ENCODE peak calls at places on chromosomes 16 and 17, in five cellular contexts. N is sigmoid colon, K is MM.1S, A is stomach, E is mammary epithelial cell. P is an unnamed sample. For H3K36me3, the result is how much of the 10 kb centered on the place peaks cover.

GRCh38 chr16:69444873-69445517 is 20.6 kb downstream of the CYB5B start:
- DNase-seq in N (no peak), K (no peak), A (no peak), E (no peak), P (no peak)

GRCh38 chr16:72721981-72722380 is 325.9 kb downstream of the ZFHX3 start:
- DNase-seq in N (no peak), K (no peak), A (no peak), E (no peak), P (no peak)

GRCh38 chr17:39225974-39226683 is 384 bp upstream of the STAC2 start:
- DNase-seq in N (peak), K (no peak), A (peak), E (no peak), P (no peak)

GRCh38 chr16:86665319-86665675 is 86.9 kb downstream of the FOXL1 start:
- DNase-seq in N (no peak), K (no peak), A (no peak), E (peak), P (no peak)

GRCh38 chr16:17497648-17498047 is 26.9 kb upstream of the XYLT1 start:
- DNase-seq in N (no peak), K (no peak), A (no peak), E (no peak), P (no peak)

GRCh38 chr16:75127713-75128415 is 11.3 kb upstream of the LDHD start:
- DNase-seq in N (no peak), K (no peak), A (no peak), E (no peak), P (no peak)

GRCh38 chr17:29042679-29043538 is at the start of gene PIPOX:
- DNase-seq in N (no peak), K (peak), A (no peak), E (no peak), P (no peak)

GRCh38 chr17:44610331-44610730 is 45.9 kb upstream of the MEIOC start:
- DNase-seq in N (no peak), K (no peak), A (no peak), E (no peak), P (no peak)

GRCh38 chr16:19717319-19717718 is 708 bp downstream of the KNOP1 start:
- DNase-seq in N (peak), K (peak), A (no peak), E (no peak), P (no peak)

GRCh38 chr16:15811778-15812750 is 44.8 kb downstream of the MYH11 start:
- DNase-seq in N (peak), K (no peak), A (peak), E (peak), P (no peak)

GRCh38 chr17:6070895-6071511 is 824 bp downstream of the WSCD1 start:
- DNase-seq in N (no peak), K (peak), A (no peak), E (no peak), P (no peak)

GRCh38 chr17:79798296-79799173 is 1.7 kb upstream of the CBX8 start:
- DNase-seq in N (no peak), K (no peak), A (no peak), E (no peak), P (no peak)

GRCh38 chr16:49660647-49661046 is 195.3 kb downstream of the ZNF423 start:
- DNase-seq in N (no peak), K (no peak), A (no peak), E (no peak), P (no peak)

GRCh38 chr17:38405654-38406053 is 22.6 kb upstream of the ARHGAP23 start:
- DNase-seq in N (no peak), K (no peak), A (no peak), E (no peak), P (no peak)

GRCh38 chr16:73020409-73020884 is 27.5 kb downstream of the ZFHX3 start:
- DNase-seq in N (peak), K (no peak), A (peak), E (peak), P (no peak)

GRCh38 chr17:9672691-9673090 is 27.4 kb downstream of the USP43 start:
- DNase-seq in N (no peak), K (no peak), A (no peak), E (no peak), P (no peak)

GRCh38 chr17:63137163-63137562 is 171.1 kb downstream of the TANC2 start:
- DNase-seq in N (no peak), K (no peak), A (no peak), E (no peak), P (no peak)

GRCh38 chr17:70808596-70808995 is 639.3 kb downstream of the KCNJ2 start:
- DNase-seq in N (no peak), K (no peak), A (no peak), E (peak), P (no peak)

GRCh38 chr17:40110457-40110856 is 10.1 kb upstream of the NR1D1 start:
- DNase-seq in N (peak), K (no peak), A (no peak), E (no peak), P (no peak)

GRCh38 chr17:2170023-2170422 is 115.1 kb downstream of the HIC1 start:
- DNase-seq in N (peak), K (peak), A (no peak), E (no peak), P (peak)

GRCh38 chr17:28675485-28675884 is 13.5 kb downstream of the SUPT6H start:
- DNase-seq in N (no peak), K (no peak), A (no peak), E (no peak), P (no peak)

GRCh38 chr16:51839697-51840462 is 688.8 kb upstream of the SALL1 start:
- DNase-seq in N (no peak), K (no peak), A (no peak), E (peak), P (no peak)

GRCh38 chr17:858941-859452 is 76.8 kb downstream of the MRM3 start:
- DNase-seq in N (no peak), K (no peak), A (no peak), E (no peak), P (no peak)

GRCh38 chr17:74011963-74012362 is 191.5 kb upstream of the RPL38 start:
- DNase-seq in N (no peak), K (no peak), A (no peak), E (no peak), P (no peak)

GRCh38 chr17:1714980-1715802 is 5.0 kb upstream of the TLCD2 start:
- DNase-seq in N (peak), K (no peak), A (peak), E (peak), P (peak)

GRCh38 chr17:8696456-8696855 is 48.2 kb downstream of the CCDC42 start:
- DNase-seq in N (no peak), K (no peak), A (no peak), E (no peak), P (no peak)

GRCh38 chr16:1839554-1839953 is 12.5 kb downstream of the FAHD1 start:
- DNase-seq in N (no peak), K (no peak), A (no peak), E (peak), P (no peak)

GRCh38 chr16:15523092-15523541 is 88.7 kb downstream of the BMERB1 start:
- DNase-seq in N (no peak), K (peak), A (no peak), E (no peak), P (no peak)

GRCh38 chr16:49602201-49603041 is 228.8 kb downstream of the C16orf78 start:
- DNase-seq in N (no peak), K (no peak), A (peak), E (no peak), P (no peak)

GRCh38 chr17:39533891-39534290 is 72.6 kb downstream of the CDK12 start:
- DNase-seq in N (no peak), K (no peak), A (no peak), E (peak), P (no peak)

GRCh38 chr17:36136031-36136430 is 32.4 kb downstream of the CCL4 start:
- DNase-seq in N (no peak), K (no peak), A (no peak), E (no peak), P (no peak)

GRCh38 chr16:55426865-55427484 is 52.0 kb upstream of the MMP2 start:
- DNase-seq in N (no peak), K (no peak), A (no peak), E (no peak), P (no peak)

GRCh38 chr16:55418586-55418985 is 60.4 kb upstream of the MMP2 start:
- DNase-seq in N (no peak), K (no peak), A (no peak), E (no peak), P (no peak)

DNA sequence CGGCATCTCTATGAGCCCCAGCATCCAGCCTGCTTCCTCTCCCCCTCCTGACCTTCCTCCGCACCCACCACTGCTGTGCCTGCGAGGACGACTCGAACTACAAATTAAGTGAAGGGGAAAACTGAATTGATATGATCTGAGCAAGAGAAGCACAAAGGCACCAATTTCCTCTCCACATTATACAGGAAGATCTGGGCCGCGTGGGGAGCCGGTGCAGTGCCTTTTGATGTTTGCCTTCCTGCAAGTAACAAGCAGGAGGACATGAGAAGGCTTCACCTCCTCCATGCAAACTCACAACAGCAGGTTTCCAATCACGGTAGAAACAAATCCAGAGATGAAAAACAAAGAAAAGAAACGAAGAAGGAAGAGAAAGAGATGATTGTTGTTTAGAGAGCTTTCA is 57.8 kb upstream of the MMP2 start:
- DNase-seq in N (no peak), K (no peak), A (no peak), E (no peak), P (no peak)
- H3K4me3 ChIP-seq in N (no peak), K (no peak), A (no peak), E (no peak), P (no peak)

DNA sequence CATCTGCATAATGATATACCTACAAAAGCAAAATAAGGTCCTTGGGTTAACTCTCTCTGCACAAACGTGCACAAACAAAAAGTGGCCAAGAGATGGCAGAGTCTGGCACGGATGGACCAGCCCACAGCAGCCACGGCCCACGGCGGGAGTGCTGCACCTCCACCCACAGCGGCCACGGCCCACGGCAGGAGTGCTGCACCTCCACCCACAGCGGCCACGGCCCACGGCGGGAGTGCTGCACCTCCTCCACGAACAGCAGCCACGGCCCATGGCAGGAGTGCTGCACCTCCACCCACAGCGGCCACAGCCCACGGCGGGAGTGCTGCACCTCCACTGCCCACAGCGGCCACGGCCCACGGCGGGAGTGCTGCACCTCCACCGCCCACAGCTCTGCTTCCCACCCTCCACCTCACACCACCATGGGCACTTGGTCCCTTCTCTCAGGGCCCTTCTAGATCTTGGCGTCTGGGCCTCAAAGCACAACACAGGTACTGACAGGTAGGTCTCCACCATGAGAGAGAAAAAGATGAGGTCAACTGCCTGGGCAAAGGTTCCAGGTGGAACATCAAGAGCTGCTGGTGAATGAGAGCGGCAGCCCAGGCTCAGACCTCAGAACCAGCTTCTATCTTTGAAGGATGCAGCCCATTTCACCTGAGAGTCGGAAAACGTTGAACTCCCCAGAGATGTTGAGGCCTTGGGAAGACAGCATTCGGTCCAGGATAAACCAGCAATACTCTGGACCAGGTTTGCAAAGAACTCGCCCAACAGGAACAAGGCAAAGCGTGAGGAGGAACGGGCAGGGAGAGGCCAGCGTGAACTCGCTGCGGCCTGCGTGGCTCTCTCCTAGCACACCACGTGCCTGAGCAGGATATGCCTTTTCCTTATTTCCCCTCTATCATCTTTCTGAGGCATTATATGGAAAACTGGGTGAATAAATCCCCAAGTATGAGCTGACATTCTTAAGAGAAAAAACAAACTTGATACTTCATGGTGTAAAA is 124.5 kb downstream of the ZNF778 start:
- DNase-seq in N (no peak), K (no peak), A (no peak), E (no peak), P (no peak)
- H3K27ac ChIP-seq in N (no peak), K (no peak), A (no peak), E (no peak), P (no peak)

GRCh38 chr17:81282141-81282540 is 13.0 kb downstream of the SLC38A10 start:
- DNase-seq in N (no peak), K (no peak), A (no peak), E (no peak), P (no peak)
- H3K36me3 ChIP-seq in N (under half), K (under half), A (half or more), E (under half), P (under half)

GRCh38 chr17:14010999-14011692 is 58.2 kb upstream of the COX10 start:
- DNase-seq in N (no peak), K (no peak), A (no peak), E (no peak), P (no peak)

GRCh38 chr17:14015286-14015685 is 54.0 kb upstream of the COX10 start:
- DNase-seq in N (no peak), K (no peak), A (no peak), E (no peak), P (no peak)

GRCh38 chr17:14016858-14017257 is 52.4 kb upstream of the COX10 start:
- DNase-seq in N (no peak), K (no peak), A (no peak), E (no peak), P (no peak)

GRCh38 chr17:14011740-14012405 is 57.4 kb upstream of the COX10 start:
- DNase-seq in N (no peak), K (no peak), A (no peak), E (no peak), P (no peak)

GRCh38 chr17:14014647-14015046 is 54.7 kb upstream of the COX10 start:
- DNase-seq in N (no peak), K (no peak), A (no peak), E (no peak), P (no peak)
- H3K4me3 ChIP-seq in N (no peak), K (no peak), A (no peak), E (no peak), P (no peak)

GRCh38 chr16:4933871-4934395 is 3.0 kb downstream of the PPL start:
- DNase-seq in N (no peak), K (no peak), A (no peak), E (no peak), P (no peak)

GRCh38 chr16:4931381-4931780 is 5.6 kb downstream of the PPL start:
- DNase-seq in N (no peak), K (no peak), A (no peak), E (no peak), P (no peak)

GRCh38 chr16:4934591-4934990 is 2.4 kb downstream of the PPL start:
- DNase-seq in N (no peak), K (no peak), A (no peak), E (no peak), P (no peak)

GRCh38 chr16:4935231-4935855 is 1.6 kb downstream of the PPL start:
- DNase-seq in N (peak), K (no peak), A (peak), E (peak), P (no peak)

DNA sequence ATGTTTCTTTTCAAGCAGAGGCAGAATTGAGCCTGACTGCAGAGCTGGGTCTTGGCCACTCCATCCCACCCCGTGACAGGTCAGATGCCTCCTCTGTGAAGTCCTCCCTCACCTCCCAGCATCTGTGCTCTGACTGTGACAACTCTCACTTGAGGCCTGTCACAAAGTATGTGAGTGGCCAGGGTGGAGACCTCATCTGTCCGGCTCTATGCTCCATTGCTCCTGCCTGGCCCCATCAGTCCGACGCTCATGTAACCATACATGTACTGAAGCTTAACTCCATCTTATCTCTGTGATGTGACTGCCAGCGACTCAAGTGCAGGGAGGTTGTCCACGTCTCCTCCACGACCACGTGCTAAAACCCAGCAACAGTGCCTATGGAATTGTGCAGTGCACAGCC is 3.5 kb downstream of the PPL start:
- DNase-seq in N (no peak), K (no peak), A (no peak), E (no peak), P (no peak)
- H3K27ac ChIP-seq in N (no peak), K (no peak), A (no peak), E (no peak), P (no peak)

DNA sequence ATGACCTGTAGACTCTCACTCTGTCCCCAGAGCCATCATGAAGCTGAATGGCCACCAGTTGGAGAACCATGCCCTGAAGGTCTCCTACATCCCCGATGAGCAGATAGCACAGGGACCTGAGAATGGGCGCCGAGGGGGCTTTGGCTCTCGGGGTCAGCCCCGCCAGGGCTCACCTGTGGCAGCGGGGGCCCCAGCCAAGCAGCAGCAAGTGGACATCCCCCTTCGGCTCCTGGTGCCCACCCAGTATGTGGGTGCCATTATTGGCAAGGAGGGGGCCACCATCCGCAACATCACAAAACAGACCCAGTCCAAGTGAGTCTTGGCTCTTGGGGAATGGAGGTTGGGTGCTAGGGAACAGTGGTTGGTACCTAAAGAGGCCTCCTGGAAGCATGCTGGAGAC is 41.0 kb downstream of the IGF2BP1 start:
- DNase-seq in N (no peak), K (no peak), A (no peak), E (no peak), P (no peak)
- H3K36me3 ChIP-seq in N (under half), K (under half), A (under half), E (under half), P (under half)

GRCh38 chr17:17783825-17784598 is 52.8 kb downstream of the SREBF1 start:
- DNase-seq in N (no peak), K (no peak), A (peak), E (no peak), P (peak)

GRCh38 chr17:17785407-17785806 is 51.4 kb downstream of the SREBF1 start:
- DNase-seq in N (no peak), K (no peak), A (no peak), E (no peak), P (no peak)

GRCh38 chr17:17783121-17783824 is 53.5 kb downstream of the SREBF1 start:
- DNase-seq in N (no peak), K (peak), A (peak), E (peak), P (peak)

GRCh38 chr17:17782425-17783120 is 54.2 kb downstream of the SREBF1 start:
- DNase-seq in N (no peak), K (no peak), A (peak), E (no peak), P (no peak)

GRCh38 chr17:17784599-17785264 is 52.1 kb downstream of the SREBF1 start:
- DNase-seq in N (no peak), K (no peak), A (peak), E (no peak), P (no peak)
- H3K4me3 ChIP-seq in N (no peak), K (no peak), A (peak), E (no peak), P (no peak)

GRCh38 chr17:66417300-66417719 is 114.9 kb downstream of the PRKCA start:
- DNase-seq in N (no peak), K (no peak), A (no peak), E (peak), P (no peak)
- H3K27ac ChIP-seq in N (no peak), K (no peak), A (peak), E (no peak), P (no peak)

GRCh38 chr17:78121801-78122220 is 6.7 kb downstream of the TMC6 start:
- DNase-seq in N (no peak), K (no peak), A (no peak), E (no peak), P (no peak)
- H3K36me3 ChIP-seq in N (under half), K (under half), A (half or more), E (under half), P (half or more)

P was measured in CD4-positive, alpha-beta memory T cell.